ENCODE peak calls at places on chromosomes 2 and 18, in seven cellular contexts. One of them, this sample, is unnamed.

GRCh38 chr2:188974184-188974583 is at the start of gene COL3A1:
- DNase-seq in GM12878: no peak
- DNase-seq in K562: no peak
- DNase-seq in HCT116: no peak
- DNase-seq in H1: no peak
- DNase-seq in A549: no peak
- DNase-seq in HepG2: no peak
- DNase-seq in this sample: peak

GRCh38 chr2:100106460-100106859 is 35.9 kb downstream of the AFF3 start:
- DNase-seq in H1: no peak
- DNase-seq in K562: no peak
- DNase-seq in A549: no peak
- DNase-seq in HCT116: no peak
- DNase-seq in HepG2: no peak
- DNase-seq in GM12878: no peak
- DNase-seq in this sample: peak

GRCh38 chr2:2843969-2844548 is 513.0 kb upstream of the MYT1L start:
- DNase-seq in GM12878: no peak
- DNase-seq in A549: no peak
- DNase-seq in K562: peak
- DNase-seq in HepG2: peak
- DNase-seq in HCT116: peak
- DNase-seq in H1: no peak
- DNase-seq in this sample: no peak

GRCh38 chr18:52160652-52161051 is 179.3 kb upstream of the DCC start:
- DNase-seq in HepG2: no peak
- DNase-seq in H1: no peak
- DNase-seq in HCT116: no peak
- DNase-seq in GM12878: no peak
- DNase-seq in A549: no peak
- DNase-seq in K562: no peak
- DNase-seq in this sample: no peak

GRCh38 chr2:10654069-10654468 is 35.7 kb downstream of the NOL10 start:
- DNase-seq in HCT116: peak
- DNase-seq in K562: no peak
- DNase-seq in HepG2: no peak
- DNase-seq in A549: no peak
- DNase-seq in GM12878: no peak
- DNase-seq in H1: no peak
- DNase-seq in this sample: peak

GRCh38 chr18:3103576-3103975 is 90.6 kb upstream of the LPIN2 start:
- DNase-seq in H1: no peak
- DNase-seq in A549: no peak
- DNase-seq in K562: no peak
- DNase-seq in HCT116: no peak
- DNase-seq in GM12878: no peak
- DNase-seq in HepG2: no peak
- DNase-seq in this sample: no peak

GRCh38 chr2:108570416-108570815 is 36.1 kb downstream of the LIMS1 start:
- DNase-seq in GM12878: no peak
- DNase-seq in H1: no peak
- DNase-seq in HepG2: no peak
- DNase-seq in HCT116: no peak
- DNase-seq in A549: no peak
- DNase-seq in K562: peak
- DNase-seq in this sample: peak

GRCh38 chr2:51231071-51231470 is 199.1 kb upstream of the NRXN1 start:
- DNase-seq in HepG2: no peak
- DNase-seq in A549: no peak
- DNase-seq in GM12878: no peak
- DNase-seq in HCT116: no peak
- DNase-seq in H1: no peak
- DNase-seq in K562: no peak
- DNase-seq in this sample: no peak

GRCh38 chr2:128325665-128326181 is 7.1 kb upstream of the HS6ST1 start:
- DNase-seq in HCT116: no peak
- DNase-seq in K562: no peak
- DNase-seq in HepG2: no peak
- DNase-seq in H1: no peak
- DNase-seq in A549: no peak
- DNase-seq in GM12878: no peak
- DNase-seq in this sample: no peak

GRCh38 chr2:54556659-54557121 is 100.6 kb downstream of the SPTBN1 start:
- DNase-seq in A549: no peak
- DNase-seq in GM12878: no peak
- DNase-seq in K562: no peak
- DNase-seq in HCT116: no peak
- DNase-seq in H1: no peak
- DNase-seq in HepG2: no peak
- DNase-seq in this sample: peak

GRCh38 chr2:1744446-1745170 is at the start of gene PXDN:
- DNase-seq in GM12878: no peak
- DNase-seq in H1: no peak
- DNase-seq in HepG2: no peak
- DNase-seq in A549: no peak
- DNase-seq in K562: no peak
- DNase-seq in HCT116: no peak
- DNase-seq in this sample: peak

GRCh38 chr2:29113891-29114321 is 1.3 kb upstream of the CLIP4 start:
- DNase-seq in K562: peak
- DNase-seq in GM12878: no peak
- DNase-seq in A549: peak
- DNase-seq in H1: no peak
- DNase-seq in HCT116: peak
- DNase-seq in HepG2: no peak
- DNase-seq in this sample: peak

GRCh38 chr2:95266781-95267430 is 7.3 kb upstream of the PROM2 start:
- DNase-seq in GM12878: no peak
- DNase-seq in A549: no peak
- DNase-seq in H1: peak
- DNase-seq in HepG2: no peak
- DNase-seq in K562: no peak
- DNase-seq in HCT116: no peak
- DNase-seq in this sample: no peak

GRCh38 chr2:95269036-95269680 is 5.1 kb upstream of the PROM2 start:
- DNase-seq in HCT116: no peak
- DNase-seq in GM12878: no peak
- DNase-seq in A549: no peak
- DNase-seq in H1: no peak
- DNase-seq in HepG2: no peak
- DNase-seq in K562: no peak
- DNase-seq in this sample: no peak

GRCh38 chr2:95268208-95269035 is 5.8 kb upstream of the PROM2 start:
- DNase-seq in K562: no peak
- DNase-seq in HepG2: no peak
- DNase-seq in HCT116: no peak
- DNase-seq in A549: no peak
- DNase-seq in GM12878: no peak
- DNase-seq in H1: peak
- DNase-seq in this sample: no peak

GRCh38 chr2:95265182-95265581 is 9.1 kb upstream of the PROM2 start:
- DNase-seq in A549: no peak
- DNase-seq in HepG2: no peak
- DNase-seq in H1: no peak
- DNase-seq in GM12878: no peak
- DNase-seq in HCT116: no peak
- DNase-seq in K562: no peak
- DNase-seq in this sample: no peak

DNA sequence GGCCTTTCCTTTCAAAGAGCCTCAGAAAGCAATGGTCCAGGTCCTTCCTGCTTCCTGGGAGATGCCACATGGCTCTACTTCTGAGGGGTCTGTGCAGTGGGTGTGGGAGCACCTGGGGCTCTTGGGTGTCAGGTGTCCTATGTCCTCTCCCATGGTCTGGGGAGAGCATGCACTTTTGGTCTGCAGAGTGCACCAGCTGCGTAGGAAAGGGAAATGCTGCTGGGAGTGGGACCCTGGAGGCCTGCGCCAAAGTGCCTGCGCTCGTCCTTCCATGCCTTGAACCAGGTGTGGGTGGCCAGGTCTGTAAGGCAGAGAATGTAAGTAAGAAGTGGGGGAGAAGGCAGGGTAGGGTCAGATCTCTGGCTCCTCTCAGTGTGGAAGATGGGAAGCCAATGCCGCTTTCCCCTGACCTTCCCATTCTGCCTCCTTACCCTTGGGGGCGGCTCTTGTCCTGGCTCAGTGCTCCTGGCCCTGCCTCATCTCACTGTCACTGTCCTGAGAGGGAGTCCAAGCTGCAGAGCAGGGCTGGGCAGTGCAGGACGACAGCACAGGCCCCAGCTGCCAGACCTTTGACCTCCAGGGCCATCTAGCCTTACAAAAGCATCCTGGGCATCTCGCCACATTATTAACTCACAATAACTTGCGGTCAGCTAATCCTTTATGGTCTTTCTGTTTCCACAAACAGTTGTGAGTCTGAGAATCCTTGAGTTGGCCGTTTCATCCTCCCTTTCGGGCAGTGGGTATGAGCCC is 6.6 kb upstream of the PROM2 start:
- DNase-seq in A549: no peak
- DNase-seq in HepG2: no peak
- DNase-seq in H1: peak
- DNase-seq in HCT116: no peak
- DNase-seq in K562: no peak
- DNase-seq in GM12878: no peak
- DNase-seq in this sample: peak
- TF ChIP-seq CEBPB in A549: no peak
- TF ChIP-seq CEBPB in HepG2: no peak
- TF ChIP-seq CEBPB in H1: no peak
- TF ChIP-seq CEBPB in HCT116: no peak
- TF ChIP-seq CEBPB in K562: no peak
- TF ChIP-seq CEBPB in GM12878: no peak
- TF ChIP-seq CEBPB in this sample: no peak

DNA sequence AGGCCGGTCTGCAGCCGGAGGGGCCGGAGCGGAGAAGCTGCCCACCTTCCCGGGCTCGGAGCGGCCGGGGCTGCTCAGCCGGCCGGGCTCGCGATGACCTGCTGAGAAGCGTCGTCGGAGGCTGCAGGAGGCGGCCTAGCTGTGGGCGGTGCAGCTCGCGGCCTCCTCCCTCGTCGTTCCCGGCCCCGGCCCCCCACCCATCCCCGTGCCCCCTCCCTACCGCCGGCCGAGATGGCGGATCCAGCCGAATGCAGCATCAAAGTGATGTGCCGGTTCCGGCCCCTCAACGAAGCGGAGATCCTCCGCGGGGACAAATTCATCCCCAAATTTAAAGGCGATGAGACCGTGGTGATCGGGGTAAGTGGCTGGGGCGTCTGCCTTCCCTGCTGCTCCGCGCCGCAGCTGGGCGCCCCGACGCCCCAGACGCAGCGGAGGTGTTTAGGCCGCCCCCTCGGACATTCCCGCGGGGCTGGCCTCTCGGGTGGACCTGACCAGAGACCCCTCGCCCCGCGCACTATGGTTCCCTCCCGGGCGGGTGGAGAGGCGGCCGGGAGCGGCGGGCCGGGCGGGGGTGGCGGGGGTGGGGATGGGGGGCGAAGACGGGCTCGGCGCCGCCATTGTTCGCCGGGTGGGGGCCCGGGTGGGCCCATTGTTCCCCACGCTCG is 492 bp downstream of the KIF5C start:
- DNase-seq in HCT116: no peak
- DNase-seq in K562: no peak
- DNase-seq in GM12878: no peak
- DNase-seq in A549: no peak
- DNase-seq in HepG2: no peak
- DNase-seq in H1: no peak
- DNase-seq in this sample: no peak
- TF ChIP-seq CEBPB in HCT116: no peak
- TF ChIP-seq CEBPB in K562: no peak
- TF ChIP-seq CEBPB in GM12878: no peak
- TF ChIP-seq CEBPB in A549: no peak
- TF ChIP-seq CEBPB in HepG2: no peak
- TF ChIP-seq CEBPB in H1: no peak
- TF ChIP-seq CEBPB in this sample: no peak

GRCh38 chr18:13389491-13390131 is 171.1 kb downstream of the LDLRAD4 start:
- DNase-seq in HepG2: no peak
- DNase-seq in GM12878: no peak
- DNase-seq in K562: no peak
- DNase-seq in H1: peak
- DNase-seq in A549: no peak
- DNase-seq in HCT116: no peak
- DNase-seq in this sample: no peak
- TF ChIP-seq CEBPB in HepG2: no peak
- TF ChIP-seq CEBPB in GM12878: no peak
- TF ChIP-seq CEBPB in K562: no peak
- TF ChIP-seq CEBPB in H1: no peak
- TF ChIP-seq CEBPB in A549: no peak
- TF ChIP-seq CEBPB in HCT116: no peak
- TF ChIP-seq CEBPB in this sample: no peak

GRCh38 chr2:36667931-36668330 is 28.6 kb upstream of the VIT start:
- DNase-seq in HepG2: no peak
- DNase-seq in A549: no peak
- DNase-seq in GM12878: no peak
- DNase-seq in K562: no peak
- DNase-seq in HCT116: no peak
- DNase-seq in H1: no peak
- DNase-seq in this sample: no peak

GRCh38 chr2:36672199-36672598 is 24.3 kb upstream of the VIT start:
- DNase-seq in GM12878: no peak
- DNase-seq in H1: no peak
- DNase-seq in HCT116: peak
- DNase-seq in A549: no peak
- DNase-seq in HepG2: peak
- DNase-seq in K562: peak
- DNase-seq in this sample: peak

GRCh38 chr2:36671731-36672130 is 24.8 kb upstream of the VIT start:
- DNase-seq in HCT116: no peak
- DNase-seq in K562: no peak
- DNase-seq in H1: no peak
- DNase-seq in A549: no peak
- DNase-seq in GM12878: no peak
- DNase-seq in HepG2: no peak
- DNase-seq in this sample: no peak

GRCh38 chr2:36675579-36675978 is 20.9 kb upstream of the VIT start:
- DNase-seq in K562: no peak
- DNase-seq in GM12878: no peak
- DNase-seq in A549: no peak
- DNase-seq in H1: no peak
- DNase-seq in HCT116: no peak
- DNase-seq in HepG2: no peak
- DNase-seq in this sample: no peak

DNA sequence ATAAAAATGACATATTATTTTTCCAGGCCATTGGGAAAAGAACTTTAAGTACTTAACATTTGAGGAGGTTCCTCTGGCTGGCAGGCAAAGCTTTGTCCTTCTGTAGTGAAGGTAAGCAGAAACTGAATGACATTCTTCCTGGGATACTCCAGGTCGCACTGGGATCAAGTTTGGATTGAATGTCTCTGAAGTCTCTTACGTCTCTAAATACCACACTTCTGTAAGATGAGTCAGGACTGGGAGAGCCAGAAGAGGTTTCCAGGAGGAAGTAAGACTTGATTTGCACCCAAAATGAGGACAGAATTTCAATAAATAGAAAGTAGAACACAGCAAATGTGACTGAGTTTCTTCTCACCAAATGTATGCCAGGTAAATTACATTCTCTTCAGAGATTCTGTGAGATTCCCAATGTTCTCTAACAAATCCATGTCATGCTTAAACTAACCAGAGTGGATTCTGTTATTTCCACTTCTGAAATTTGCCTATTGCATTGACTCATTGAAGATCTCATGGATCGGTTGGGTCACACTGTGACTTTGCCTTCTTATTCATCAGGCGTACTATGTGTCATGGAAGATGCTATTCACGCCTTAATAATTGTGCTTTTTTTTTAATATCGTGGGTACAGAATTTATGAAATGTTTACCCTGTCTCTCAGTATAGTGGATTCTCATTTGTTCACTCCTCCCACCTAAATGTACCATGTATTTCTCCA is 25.5 kb upstream of the VIT start:
- DNase-seq in H1: no peak
- DNase-seq in HCT116: no peak
- DNase-seq in A549: no peak
- DNase-seq in HepG2: no peak
- DNase-seq in GM12878: no peak
- DNase-seq in K562: no peak
- DNase-seq in this sample: peak
- TF ChIP-seq CEBPB in H1: no peak
- TF ChIP-seq CEBPB in HCT116: no peak
- TF ChIP-seq CEBPB in A549: no peak
- TF ChIP-seq CEBPB in HepG2: no peak
- TF ChIP-seq CEBPB in GM12878: no peak
- TF ChIP-seq CEBPB in K562: no peak
- TF ChIP-seq CEBPB in this sample: no peak

This sample was measured in IMR-90.